ENCODE peak calls at places on chromosomes 1 and 21, in five cellular contexts. S is MM.1S, V is PC-3, Y is GM23248, Z is OCI-LY7. R is an unnamed sample.

GRCh38 chr21:41684381-41685245 is 82.2 kb downstream of the RIPK4 start:
- DNase-seq in S (no peak), V (peak; percentile 86), Y (peak; percentile 70), Z (no peak), R (no peak)

GRCh38 chr1:8222789-8223188 is 95.1 kb upstream of the SLC45A1 start:
- DNase-seq in S (no peak), V (no peak), Y (no peak), Z (no peak), R (no peak)

GRCh38 chr1:227994632-227995300 is 12.0 kb upstream of the WNT3A start:
- DNase-seq in S (no peak), V (no peak), Y (no peak), Z (no peak), R (no peak)

GRCh38 chr21:44778499-44778911 is 23.1 kb downstream of the UBE2G2 start:
- DNase-seq in S (no peak), V (peak; percentile 53), Y (no peak), Z (no peak), R (peak; percentile 64)

GRCh38 chr1:202061055-202061454 is 50.7 kb downstream of the ELF3 start:
- DNase-seq in S (no peak), V (no peak), Y (no peak), Z (no peak), R (no peak)

GRCh38 chr1:44110916-44111315 is 7.7 kb upstream of the KLF17 start:
- DNase-seq in S (no peak), V (no peak), Y (no peak), Z (no peak), R (no peak)

GRCh38 chr1:171142451-171143121 is 42.5 kb upstream of the FMO2 start:
- DNase-seq in S (no peak), V (no peak), Y (peak; percentile 58), Z (no peak), R (no peak)

GRCh38 chr1:174726167-174726879 is 273.4 kb upstream of the CACYBP start:
- DNase-seq in S (peak; percentile 57), V (peak; percentile 37), Y (peak; percentile 67), Z (peak; percentile 60), R (peak; percentile 10)

GRCh38 chr1:154534263-154534844 is 24.1 kb downstream of the UBE2Q1 start:
- DNase-seq in S (peak; percentile 75), V (peak; percentile 76), Y (no peak), Z (peak; percentile 49), R (peak; percentile 62)

GRCh38 chr1:71796044-71796443 is 486.3 kb downstream of the NEGR1 start:
- DNase-seq in S (no peak), V (peak; percentile 22), Y (no peak), Z (no peak), R (no peak)

GRCh38 chr1:11515403-11516300 is 36.7 kb downstream of the DISP3 start:
- DNase-seq in S (no peak), V (no peak), Y (no peak), Z (no peak), R (no peak)

GRCh38 chr1:247551716-247552115 is 2.8 kb downstream of the GCSAML start:
- DNase-seq in S (no peak), V (peak; percentile 71), Y (peak; percentile 23), Z (no peak), R (no peak)

GRCh38 chr1:211610779-211611556 is 32.0 kb upstream of the SLC30A1 start:
- DNase-seq in S (no peak), V (no peak), Y (peak; percentile 80), Z (no peak), R (no peak)

GRCh38 chr1:33792651-33793050 is 71.2 kb upstream of the HMGB4 start:
- DNase-seq in S (no peak), V (no peak), Y (no peak), Z (no peak), R (no peak)

DNA sequence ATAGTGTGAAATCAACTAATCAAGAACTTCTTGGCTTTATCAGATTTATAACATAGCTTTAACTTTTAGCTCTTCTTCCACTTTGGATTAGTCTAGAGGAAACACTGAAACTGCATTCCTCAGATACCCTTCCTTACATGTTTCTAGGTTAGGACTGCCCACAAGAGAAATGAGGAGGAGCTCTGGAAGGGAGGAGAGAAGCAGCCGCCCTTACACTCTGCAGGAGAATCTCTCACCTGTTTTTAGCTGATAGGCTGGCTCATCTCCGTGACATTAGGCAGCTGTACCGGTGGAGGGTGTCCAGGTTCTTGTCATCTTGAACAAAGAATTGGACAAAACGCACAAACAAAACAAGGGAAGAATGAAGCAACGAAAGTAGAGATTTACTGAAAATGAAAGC is 525.0 kb upstream of the CHRM3 start:
- DNase-seq in S (peak; percentile 36), V (no peak), Y (no peak), Z (no peak), R (no peak)
- TF ChIP-seq EZH2phosphoT487 in S (no peak), V (no peak), Y (no peak), Z (no peak), R (no peak)

GRCh38 chr1:207875532-207875931 is 35.4 kb downstream of the CD34 start:
- DNase-seq in S (no peak), V (no peak), Y (no peak), Z (no peak), R (no peak)

GRCh38 chr1:207870279-207871031 is 40.5 kb downstream of the CD34 start:
- DNase-seq in S (no peak), V (no peak), Y (no peak), Z (no peak), R (no peak)

GRCh38 chr1:207872655-207873054 is 38.3 kb downstream of the CD34 start:
- DNase-seq in S (no peak), V (no peak), Y (no peak), Z (no peak), R (no peak)

GRCh38 chr1:207871117-207871649 is 39.7 kb downstream of the CD34 start:
- DNase-seq in S (no peak), V (no peak), Y (no peak), Z (no peak), R (no peak)

GRCh38 chr1:207873055-207873890 is 37.7 kb downstream of the CD34 start:
- DNase-seq in S (peak; percentile 54), V (no peak), Y (no peak), Z (no peak), R (no peak)
- TF ChIP-seq EZH2phosphoT487 in S (no peak), V (no peak), Y (no peak), Z (no peak), R (no peak)

DNA sequence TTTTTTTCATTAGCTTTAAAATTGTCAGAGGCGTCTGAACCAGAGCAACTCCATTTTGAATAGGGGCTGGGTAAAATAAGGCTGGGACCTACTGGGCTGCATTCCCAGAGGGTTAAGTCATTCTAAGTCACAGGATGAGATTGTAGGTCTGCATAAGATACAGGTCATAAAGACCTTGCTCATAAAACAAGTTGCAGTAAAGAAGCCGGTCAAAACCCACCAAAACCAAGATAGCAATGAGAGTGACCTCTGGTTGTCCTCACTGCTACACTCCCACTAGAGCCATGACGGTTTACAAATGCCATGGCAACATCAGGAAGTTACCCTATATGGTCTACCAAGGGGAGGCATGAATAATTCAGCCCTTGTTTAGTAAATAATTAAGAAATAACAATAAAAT is 143.6 kb downstream of the GABPA start:
- DNase-seq in S (no peak), V (peak; percentile 81), Y (no peak), Z (no peak), R (no peak)
- TF ChIP-seq EZH2phosphoT487 in S (no peak), V (no peak), Y (no peak), Z (no peak), R (no peak)

GRCh38 chr1:6358757-6359567 is 34.6 kb downstream of the ACOT7 start:
- DNase-seq in S (no peak), V (no peak), Y (peak; percentile 87), Z (peak; percentile 23), R (no peak)
- TF ChIP-seq EZH2phosphoT487 in S (no peak), V (no peak), Y (no peak), Z (no peak), R (no peak)

GRCh38 chr1:26317143-26317542 is 615 bp upstream of the CD52 start:
- DNase-seq in S (no peak), V (no peak), Y (no peak), Z (no peak), R (no peak)

GRCh38 chr1:26315874-26316850 is 1.6 kb upstream of the CD52 start:
- DNase-seq in S (no peak), V (no peak), Y (no peak), Z (peak; percentile 57), R (no peak)

GRCh38 chr1:26318338-26319064 is 743 bp downstream of the CD52 start:
- DNase-seq in S (no peak), V (no peak), Y (peak; percentile 58), Z (peak; percentile 50), R (no peak)

GRCh38 chr1:26320896-26321295 is 3.1 kb downstream of the CD52 start:
- DNase-seq in S (no peak), V (no peak), Y (no peak), Z (no peak), R (no peak)

GRCh38 chr1:26317612-26318337 is at the start of gene CD52:
- DNase-seq in S (peak; percentile 21), V (no peak), Y (no peak), Z (peak; percentile 87), R (no peak)
- TF ChIP-seq EZH2phosphoT487 in S (no peak), V (no peak), Y (no peak), Z (no peak), R (no peak)

GRCh38 chr1:28369518-28370219 is at the start of gene PHACTR4:
- DNase-seq in S (peak; percentile 95), V (peak; percentile 93), Y (peak; percentile 97), Z (peak; percentile 93), R (peak; percentile 92)

GRCh38 chr1:28371011-28371378 is 1.5 kb downstream of the PHACTR4 start:
- DNase-seq in S (no peak), V (no peak), Y (peak; percentile 28), Z (no peak), R (no peak)

GRCh38 chr1:28378906-28379305 is 9.4 kb downstream of the PHACTR4 start:
- DNase-seq in S (no peak), V (no peak), Y (no peak), Z (no peak), R (no peak)

GRCh38 chr1:28370220-28371010 is 875 bp downstream of the PHACTR4 start:
- DNase-seq in S (peak; percentile 56), V (peak; percentile 55), Y (peak; percentile 76), Z (peak; percentile 77), R (no peak)

GRCh38 chr1:28374297-28374696 is 4.8 kb downstream of the PHACTR4 start:
- DNase-seq in S (no peak), V (no peak), Y (peak; percentile 58), Z (no peak), R (no peak)
- TF ChIP-seq EZH2phosphoT487 in S (no peak), V (no peak), Y (no peak), Z (no peak), R (no peak)

GRCh38 chr1:117237701-117238413 is 27.1 kb upstream of the VTCN1 start:
- DNase-seq in S (no peak), V (peak; percentile 15), Y (peak; percentile 61), Z (no peak), R (no peak)
- TF ChIP-seq EZH2phosphoT487 in S (no peak), V (no peak), Y (no peak), Z (no peak), R (no peak)